ENCODE peak calls at places on chromosome 15, in six cellular contexts. One of them, this sample, is unnamed.

GRCh38 chr15:59614153-59614552 is 2.6 kb downstream of the GCNT3 start:
- DNase-seq in type B pancreatic cell: no peak
- DNase-seq in WERI-Rb-1: no peak
- DNase-seq in uterus: no peak
- DNase-seq in colonic mucosa: no peak
- DNase-seq in body of pancreas: no peak
- DNase-seq in this sample: no peak

GRCh38 chr15:80474751-80475295 is 70.6 kb downstream of the ARNT2 start:
- DNase-seq in type B pancreatic cell: no peak
- DNase-seq in WERI-Rb-1: no peak
- DNase-seq in uterus: no peak
- DNase-seq in body of pancreas: no peak
- DNase-seq in colonic mucosa: no peak
- DNase-seq in this sample: no peak

GRCh38 chr15:60162251-60162650 is 158.1 kb downstream of the FOXB1 start:
- DNase-seq in type B pancreatic cell: no peak
- DNase-seq in uterus: no peak
- DNase-seq in colonic mucosa: no peak
- DNase-seq in WERI-Rb-1: no peak
- DNase-seq in body of pancreas: no peak
- DNase-seq in this sample: no peak

GRCh38 chr15:57216288-57216687 is 160.0 kb upstream of the CGNL1 start:
- DNase-seq in type B pancreatic cell: no peak
- DNase-seq in WERI-Rb-1: peak
- DNase-seq in uterus: no peak
- DNase-seq in colonic mucosa: no peak
- DNase-seq in body of pancreas: no peak
- DNase-seq in this sample: no peak

GRCh38 chr15:93973287-93973686 is 258.1 kb upstream of the MCTP2 start:
- DNase-seq in type B pancreatic cell: no peak
- DNase-seq in body of pancreas: no peak
- DNase-seq in WERI-Rb-1: no peak
- DNase-seq in uterus: peak
- DNase-seq in colonic mucosa: peak
- DNase-seq in this sample: no peak

GRCh38 chr15:79265167-79265566 is 17.4 kb upstream of the ANKRD34C start:
- DNase-seq in type B pancreatic cell: no peak
- DNase-seq in WERI-Rb-1: no peak
- DNase-seq in colonic mucosa: no peak
- DNase-seq in uterus: no peak
- DNase-seq in body of pancreas: no peak
- DNase-seq in this sample: no peak

GRCh38 chr15:58538901-58539300 is 107.1 kb downstream of the LIPC start:
- DNase-seq in body of pancreas: no peak
- DNase-seq in uterus: no peak
- DNase-seq in colonic mucosa: no peak
- DNase-seq in WERI-Rb-1: no peak
- DNase-seq in type B pancreatic cell: no peak
- DNase-seq in this sample: no peak

GRCh38 chr15:83733206-83733605 is 79.3 kb downstream of the ADAMTSL3 start:
- DNase-seq in colonic mucosa: no peak
- DNase-seq in uterus: no peak
- DNase-seq in body of pancreas: no peak
- DNase-seq in type B pancreatic cell: no peak
- DNase-seq in WERI-Rb-1: no peak
- DNase-seq in this sample: no peak

GRCh38 chr15:52463638-52464037 is 65.0 kb downstream of the MYO5A start:
- DNase-seq in type B pancreatic cell: no peak
- DNase-seq in body of pancreas: no peak
- DNase-seq in WERI-Rb-1: no peak
- DNase-seq in colonic mucosa: no peak
- DNase-seq in uterus: no peak
- DNase-seq in this sample: no peak

GRCh38 chr15:64883097-64883581 is 28.6 kb upstream of the ANKDD1A start:
- DNase-seq in body of pancreas: peak
- DNase-seq in colonic mucosa: no peak
- DNase-seq in type B pancreatic cell: no peak
- DNase-seq in uterus: no peak
- DNase-seq in WERI-Rb-1: no peak
- DNase-seq in this sample: no peak

GRCh38 chr15:88894348-88894818 is 961 bp downstream of the HAPLN3 start:
- DNase-seq in body of pancreas: peak
- DNase-seq in uterus: no peak
- DNase-seq in WERI-Rb-1: peak
- DNase-seq in colonic mucosa: peak
- DNase-seq in type B pancreatic cell: peak
- DNase-seq in this sample: no peak

GRCh38 chr15:94186770-94187331 is 44.5 kb upstream of the MCTP2 start:
- DNase-seq in type B pancreatic cell: no peak
- DNase-seq in colonic mucosa: no peak
- DNase-seq in body of pancreas: no peak
- DNase-seq in uterus: no peak
- DNase-seq in WERI-Rb-1: no peak
- DNase-seq in this sample: no peak

GRCh38 chr15:66908503-66909095 is 156.8 kb upstream of the SMAD3 start:
- DNase-seq in body of pancreas: no peak
- DNase-seq in type B pancreatic cell: no peak
- DNase-seq in WERI-Rb-1: no peak
- DNase-seq in uterus: no peak
- DNase-seq in colonic mucosa: no peak
- DNase-seq in this sample: peak

GRCh38 chr15:65092046-65092770 is 15.7 kb downstream of the KBTBD13 start:
- DNase-seq in body of pancreas: no peak
- DNase-seq in type B pancreatic cell: no peak
- DNase-seq in colonic mucosa: no peak
- DNase-seq in WERI-Rb-1: no peak
- DNase-seq in uterus: no peak
- DNase-seq in this sample: peak

GRCh38 chr15:58506787-58507671 is 75.2 kb downstream of the LIPC start:
- DNase-seq in body of pancreas: no peak
- DNase-seq in colonic mucosa: no peak
- DNase-seq in type B pancreatic cell: no peak
- DNase-seq in WERI-Rb-1: no peak
- DNase-seq in uterus: no peak
- DNase-seq in this sample: no peak

GRCh38 chr15:77437264-77437663 is 16.6 kb downstream of the HMG20A start:
- DNase-seq in type B pancreatic cell: no peak
- DNase-seq in body of pancreas: no peak
- DNase-seq in uterus: no peak
- DNase-seq in WERI-Rb-1: no peak
- DNase-seq in colonic mucosa: no peak
- DNase-seq in this sample: no peak

GRCh38 chr15:23497710-23498111 is 50.7 kb upstream of the GOLGA6L2 start:
- DNase-seq in type B pancreatic cell: no peak
- DNase-seq in WERI-Rb-1: peak
- DNase-seq in uterus: no peak
- DNase-seq in body of pancreas: no peak
- DNase-seq in colonic mucosa: no peak
- DNase-seq in this sample: no peak

GRCh38 chr15:58702233-58702632 is 47.3 kb downstream of the ADAM10 start:
- DNase-seq in body of pancreas: no peak
- DNase-seq in WERI-Rb-1: no peak
- DNase-seq in type B pancreatic cell: no peak
- DNase-seq in colonic mucosa: no peak
- DNase-seq in uterus: no peak
- DNase-seq in this sample: no peak

GRCh38 chr15:100694381-100695012 is 92.1 kb downstream of the ASB7 start:
- DNase-seq in type B pancreatic cell: no peak
- DNase-seq in uterus: peak
- DNase-seq in body of pancreas: no peak
- DNase-seq in WERI-Rb-1: no peak
- DNase-seq in colonic mucosa: peak
- DNase-seq in this sample: peak

GRCh38 chr15:59941612-59942011 is 62.5 kb upstream of the FOXB1 start:
- DNase-seq in body of pancreas: no peak
- DNase-seq in WERI-Rb-1: no peak
- DNase-seq in colonic mucosa: no peak
- DNase-seq in type B pancreatic cell: no peak
- DNase-seq in uterus: no peak
- DNase-seq in this sample: no peak

GRCh38 chr15:48119277-48119676 is 1.5 kb upstream of the SLC24A5 start:
- DNase-seq in WERI-Rb-1: no peak
- DNase-seq in colonic mucosa: no peak
- DNase-seq in uterus: no peak
- DNase-seq in body of pancreas: no peak
- DNase-seq in type B pancreatic cell: no peak
- DNase-seq in this sample: no peak

GRCh38 chr15:39959411-39959810 is 25.5 kb downstream of the EIF2AK4 start:
- DNase-seq in type B pancreatic cell: no peak
- DNase-seq in body of pancreas: no peak
- DNase-seq in WERI-Rb-1: no peak
- DNase-seq in colonic mucosa: no peak
- DNase-seq in uterus: no peak
- DNase-seq in this sample: no peak

GRCh38 chr15:38817427-38818155 is 253.0 kb upstream of the RASGRP1 start:
- DNase-seq in body of pancreas: peak
- DNase-seq in uterus: peak
- DNase-seq in type B pancreatic cell: peak
- DNase-seq in WERI-Rb-1: peak
- DNase-seq in colonic mucosa: peak
- DNase-seq in this sample: peak
- TF ChIP-seq CTCF in body of pancreas: peak
- TF ChIP-seq CTCF in uterus: peak
- TF ChIP-seq CTCF in type B pancreatic cell: peak
- TF ChIP-seq CTCF in WERI-Rb-1: peak
- TF ChIP-seq CTCF in colonic mucosa: peak
- TF ChIP-seq CTCF in this sample: peak

DNA sequence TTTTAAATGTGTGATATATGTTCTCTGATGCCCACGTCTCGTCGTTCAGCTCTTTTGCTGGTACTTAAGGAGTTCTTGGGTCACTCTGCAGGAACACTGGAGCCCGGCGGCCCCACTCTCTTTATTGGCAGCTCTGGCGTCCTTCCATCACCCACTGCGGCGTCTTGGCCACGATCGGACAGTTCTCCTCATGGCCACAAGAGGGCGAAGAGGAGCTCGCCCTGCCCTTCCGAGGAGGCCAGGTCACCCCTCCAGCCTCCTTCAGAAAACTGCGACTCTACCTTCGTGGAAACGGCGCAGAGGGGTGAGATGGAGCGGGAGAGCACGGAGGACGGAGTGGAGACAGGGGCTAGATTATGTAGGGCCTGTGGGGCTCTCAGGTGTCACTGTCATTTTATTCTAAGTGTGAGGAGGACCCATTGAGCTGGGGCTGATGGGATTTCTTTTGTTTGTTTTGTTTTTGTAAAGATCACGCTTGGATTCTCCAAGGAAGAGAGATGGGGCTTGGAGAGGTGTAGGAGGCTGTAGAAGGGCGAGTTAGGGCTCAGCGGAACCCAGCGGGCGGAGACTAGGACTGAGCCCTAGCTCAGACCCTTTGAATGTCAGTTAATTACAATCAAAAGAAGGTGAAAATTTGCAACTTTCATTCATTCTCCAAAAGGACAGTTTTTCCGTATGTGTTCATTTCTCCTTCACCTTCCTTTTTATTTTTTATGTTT is 28.0 kb upstream of the GABRA5 start:
- DNase-seq in colonic mucosa: no peak
- DNase-seq in WERI-Rb-1: peak
- DNase-seq in body of pancreas: no peak
- DNase-seq in type B pancreatic cell: no peak
- DNase-seq in uterus: no peak
- DNase-seq in this sample: no peak
- TF ChIP-seq CTCF in colonic mucosa: no peak
- TF ChIP-seq CTCF in WERI-Rb-1: peak
- TF ChIP-seq CTCF in body of pancreas: peak
- TF ChIP-seq CTCF in type B pancreatic cell: peak
- TF ChIP-seq CTCF in uterus: no peak
- TF ChIP-seq CTCF in this sample: no peak

DNA sequence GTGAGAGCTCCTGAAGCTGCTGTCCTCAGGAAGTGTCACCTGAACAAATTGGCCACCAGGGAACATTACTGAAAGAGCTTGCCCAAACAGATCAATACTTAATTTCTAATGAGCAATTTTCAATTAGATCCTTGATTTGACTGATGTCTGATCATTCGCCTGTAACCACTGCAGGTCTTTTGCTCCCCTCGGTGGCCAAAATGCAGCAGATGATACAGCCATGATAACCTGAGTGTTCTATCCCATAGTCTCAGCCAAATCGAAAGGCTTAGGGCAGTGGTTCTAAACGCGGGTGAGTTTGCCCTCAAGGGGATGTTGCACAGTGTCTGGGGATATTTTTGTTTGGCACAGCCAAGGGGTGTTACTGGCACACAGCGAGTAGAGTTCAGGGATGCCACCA is 57.7 kb upstream of the MEX3B start:
- DNase-seq in body of pancreas: no peak
- DNase-seq in colonic mucosa: no peak
- DNase-seq in uterus: no peak
- DNase-seq in WERI-Rb-1: peak
- DNase-seq in type B pancreatic cell: no peak
- DNase-seq in this sample: no peak
- TF ChIP-seq CTCF in body of pancreas: no peak
- TF ChIP-seq CTCF in colonic mucosa: no peak
- TF ChIP-seq CTCF in uterus: no peak
- TF ChIP-seq CTCF in WERI-Rb-1: peak
- TF ChIP-seq CTCF in type B pancreatic cell: no peak
- TF ChIP-seq CTCF in this sample: no peak

DNA sequence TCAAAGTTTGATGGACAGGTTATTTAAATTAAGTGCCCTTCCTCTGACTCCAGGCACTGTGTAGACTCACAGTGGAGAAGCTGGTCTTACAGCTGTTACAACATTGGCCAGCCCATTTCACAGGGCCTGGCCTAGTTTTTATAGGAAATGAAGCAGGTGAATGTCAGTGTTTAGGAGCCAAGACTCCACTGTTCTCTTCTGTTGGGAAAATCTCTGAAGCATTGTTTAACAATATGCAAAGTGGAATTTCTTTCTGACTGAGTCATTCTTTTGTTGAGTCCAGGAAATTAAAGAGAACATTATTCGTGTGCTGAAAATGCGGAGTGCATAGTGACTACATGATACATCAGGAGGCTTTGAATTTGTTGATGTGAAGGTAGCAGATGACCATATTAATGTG is 64.7 kb downstream of the ARRDC4 start:
- DNase-seq in WERI-Rb-1: no peak
- DNase-seq in colonic mucosa: no peak
- DNase-seq in type B pancreatic cell: no peak
- DNase-seq in uterus: no peak
- DNase-seq in body of pancreas: no peak
- DNase-seq in this sample: no peak
- TF ChIP-seq CTCF in WERI-Rb-1: no peak
- TF ChIP-seq CTCF in colonic mucosa: no peak
- TF ChIP-seq CTCF in type B pancreatic cell: no peak
- TF ChIP-seq CTCF in uterus: no peak
- TF ChIP-seq CTCF in body of pancreas: no peak
- TF ChIP-seq CTCF in this sample: no peak

This sample was measured in coronary artery.